ENCODE peak calls at places on chromosomes 1 and 21, in eight cellular contexts. One of them, this sample, is unnamed.

GRCh38 chr21:46498335-46499050 is 39.8 kb downstream of the DIP2A start:
- DNase-seq in immature natural killer cell: no peak
- DNase-seq in neuronal stem cell: no peak
- DNase-seq in tibial artery: no peak
- DNase-seq in HuH-7: no peak
- DNase-seq in endothelial cell of umbilical vein: no peak
- DNase-seq in AG08396: no peak
- DNase-seq in RWPE2: no peak
- DNase-seq in this sample: no peak

GRCh38 chr1:93661829-93662474 is 19.7 kb downstream of the BCAR3 start:
- DNase-seq in endothelial cell of umbilical vein: peak
- DNase-seq in AG08396: peak
- DNase-seq in RWPE2: no peak
- DNase-seq in immature natural killer cell: no peak
- DNase-seq in HuH-7: no peak
- DNase-seq in neuronal stem cell: no peak
- DNase-seq in tibial artery: no peak
- DNase-seq in this sample: no peak

GRCh38 chr1:206649261-206649660 is 13.9 kb downstream of the DYRK3 start:
- DNase-seq in tibial artery: no peak
- DNase-seq in immature natural killer cell: no peak
- DNase-seq in neuronal stem cell: no peak
- DNase-seq in RWPE2: no peak
- DNase-seq in endothelial cell of umbilical vein: no peak
- DNase-seq in AG08396: no peak
- DNase-seq in HuH-7: no peak
- DNase-seq in this sample: no peak

GRCh38 chr1:8214501-8215173 is 103.3 kb upstream of the SLC45A1 start:
- DNase-seq in RWPE2: no peak
- DNase-seq in AG08396: no peak
- DNase-seq in tibial artery: no peak
- DNase-seq in endothelial cell of umbilical vein: no peak
- DNase-seq in immature natural killer cell: no peak
- DNase-seq in HuH-7: no peak
- DNase-seq in neuronal stem cell: no peak
- DNase-seq in this sample: no peak

GRCh38 chr1:113192242-113192641 is 119.2 kb downstream of the LRIG2 start:
- DNase-seq in tibial artery: no peak
- DNase-seq in HuH-7: no peak
- DNase-seq in neuronal stem cell: no peak
- DNase-seq in endothelial cell of umbilical vein: no peak
- DNase-seq in immature natural killer cell: no peak
- DNase-seq in AG08396: no peak
- DNase-seq in RWPE2: no peak
- DNase-seq in this sample: no peak

GRCh38 chr1:34916104-34916503 is 13.3 kb downstream of the DLGAP3 start:
- DNase-seq in RWPE2: no peak
- DNase-seq in HuH-7: no peak
- DNase-seq in endothelial cell of umbilical vein: no peak
- DNase-seq in tibial artery: no peak
- DNase-seq in immature natural killer cell: no peak
- DNase-seq in AG08396: no peak
- DNase-seq in neuronal stem cell: no peak
- DNase-seq in this sample: no peak

GRCh38 chr1:53545663-53546408 is 86.6 kb downstream of the DMRTB1 start:
- DNase-seq in RWPE2: peak
- DNase-seq in immature natural killer cell: no peak
- DNase-seq in AG08396: no peak
- DNase-seq in tibial artery: peak
- DNase-seq in endothelial cell of umbilical vein: no peak
- DNase-seq in HuH-7: no peak
- DNase-seq in neuronal stem cell: no peak
- DNase-seq in this sample: no peak

GRCh38 chr1:74010206-74010605 is 187.8 kb downstream of the LRRIQ3 start:
- DNase-seq in endothelial cell of umbilical vein: no peak
- DNase-seq in RWPE2: no peak
- DNase-seq in immature natural killer cell: no peak
- DNase-seq in neuronal stem cell: no peak
- DNase-seq in HuH-7: peak
- DNase-seq in AG08396: no peak
- DNase-seq in tibial artery: no peak
- DNase-seq in this sample: no peak

GRCh38 chr1:25148673-25149300 is 83.5 kb downstream of the SYF2 start:
- DNase-seq in RWPE2: no peak
- DNase-seq in endothelial cell of umbilical vein: peak
- DNase-seq in immature natural killer cell: peak
- DNase-seq in tibial artery: no peak
- DNase-seq in neuronal stem cell: no peak
- DNase-seq in HuH-7: peak
- DNase-seq in AG08396: no peak
- DNase-seq in this sample: peak

GRCh38 chr1:26693557-26694184 is 2.1 kb upstream of the ARID1A start:
- DNase-seq in endothelial cell of umbilical vein: no peak
- DNase-seq in neuronal stem cell: peak
- DNase-seq in HuH-7: no peak
- DNase-seq in tibial artery: no peak
- DNase-seq in AG08396: no peak
- DNase-seq in immature natural killer cell: no peak
- DNase-seq in RWPE2: no peak
- DNase-seq in this sample: no peak

GRCh38 chr1:246004281-246004680 is 502.8 kb downstream of the SMYD3 start:
- DNase-seq in neuronal stem cell: no peak
- DNase-seq in tibial artery: no peak
- DNase-seq in HuH-7: no peak
- DNase-seq in immature natural killer cell: no peak
- DNase-seq in RWPE2: no peak
- DNase-seq in endothelial cell of umbilical vein: no peak
- DNase-seq in AG08396: no peak
- DNase-seq in this sample: no peak

GRCh38 chr1:1873186-1873585 is 17.7 kb downstream of the GNB1 start:
- DNase-seq in immature natural killer cell: no peak
- DNase-seq in HuH-7: no peak
- DNase-seq in AG08396: no peak
- DNase-seq in endothelial cell of umbilical vein: no peak
- DNase-seq in tibial artery: no peak
- DNase-seq in RWPE2: no peak
- DNase-seq in neuronal stem cell: no peak
- DNase-seq in this sample: no peak

GRCh38 chr1:205811660-205812059 is 1.3 kb downstream of the SLC41A1 start:
- DNase-seq in tibial artery: no peak
- DNase-seq in neuronal stem cell: no peak
- DNase-seq in AG08396: peak
- DNase-seq in RWPE2: no peak
- DNase-seq in immature natural killer cell: no peak
- DNase-seq in HuH-7: no peak
- DNase-seq in endothelial cell of umbilical vein: no peak
- DNase-seq in this sample: no peak

GRCh38 chr1:42963378-42964005 is 4.8 kb upstream of the SLC2A1 start:
- DNase-seq in endothelial cell of umbilical vein: peak
- DNase-seq in neuronal stem cell: no peak
- DNase-seq in AG08396: peak
- DNase-seq in HuH-7: no peak
- DNase-seq in tibial artery: no peak
- DNase-seq in RWPE2: no peak
- DNase-seq in immature natural killer cell: no peak
- DNase-seq in this sample: no peak

GRCh38 chr1:230624097-230624713 is 18.1 kb upstream of the COG2 start:
- DNase-seq in tibial artery: no peak
- DNase-seq in endothelial cell of umbilical vein: no peak
- DNase-seq in AG08396: no peak
- DNase-seq in RWPE2: no peak
- DNase-seq in immature natural killer cell: no peak
- DNase-seq in HuH-7: no peak
- DNase-seq in neuronal stem cell: no peak
- DNase-seq in this sample: no peak

GRCh38 chr1:202074985-202075773 is 47.5 kb upstream of the GPR37L1 start:
- DNase-seq in endothelial cell of umbilical vein: no peak
- DNase-seq in immature natural killer cell: no peak
- DNase-seq in RWPE2: no peak
- DNase-seq in AG08396: no peak
- DNase-seq in neuronal stem cell: no peak
- DNase-seq in HuH-7: no peak
- DNase-seq in tibial artery: no peak
- DNase-seq in this sample: no peak

GRCh38 chr1:233367057-233367759 is 39.7 kb downstream of the MAP3K21 start:
- DNase-seq in AG08396: no peak
- DNase-seq in HuH-7: no peak
- DNase-seq in RWPE2: no peak
- DNase-seq in endothelial cell of umbilical vein: no peak
- DNase-seq in immature natural killer cell: no peak
- DNase-seq in tibial artery: no peak
- DNase-seq in neuronal stem cell: no peak
- DNase-seq in this sample: peak